ENCODE peak calls at places on chromosomes 4 and X, in seven cellular contexts. One of them, this sample, is unnamed.
A peak's percentile ranks its signal among the peaks of the same experiment; 100 is the strongest.

GRCh38 chr4:100823066-100823992 is 305.5 kb upstream of the EMCN start:
- DNase-seq in stimulated activated CD4-positive, alpha-beta T cell treated with anti-CD3 and anti-CD28 coated beads, Interleukin-4, amount 100 ng/mL, for 4 hours: no peak
- DNase-seq in activated naive CD4-positive, alpha-beta T cell treated with anti-CD3 and anti-CD28 coated beads, Interleukin-2, amount 10 ng/mL, durations not matched to agents 7 days and 5 days: no peak
- DNase-seq in cardiac fibroblast: peak; percentile 21
- DNase-seq in uterus: no peak
- DNase-seq in WTC11: no peak
- DNase-seq in transverse colon: no peak
- DNase-seq in this sample: peak; percentile 30

GRCh38 chr4:78020677-78021076 is 36.4 kb upstream of the FRAS1 start:
- DNase-seq in cardiac fibroblast: no peak
- DNase-seq in uterus: no peak
- DNase-seq in transverse colon: no peak
- DNase-seq in stimulated activated CD4-positive, alpha-beta T cell treated with anti-CD3 and anti-CD28 coated beads, Interleukin-4, amount 100 ng/mL, for 4 hours: no peak
- DNase-seq in activated naive CD4-positive, alpha-beta T cell treated with anti-CD3 and anti-CD28 coated beads, Interleukin-2, amount 10 ng/mL, durations not matched to agents 7 days and 5 days: no peak
- DNase-seq in WTC11: no peak
- DNase-seq in this sample: no peak

GRCh38 chr4:148043990-148044645 is 312.2 kb downstream of the ARHGAP10 start:
- DNase-seq in uterus: no peak
- DNase-seq in transverse colon: no peak
- DNase-seq in activated naive CD4-positive, alpha-beta T cell treated with anti-CD3 and anti-CD28 coated beads, Interleukin-2, amount 10 ng/mL, durations not matched to agents 7 days and 5 days: no peak
- DNase-seq in WTC11: no peak
- DNase-seq in stimulated activated CD4-positive, alpha-beta T cell treated with anti-CD3 and anti-CD28 coated beads, Interleukin-4, amount 100 ng/mL, for 4 hours: no peak
- DNase-seq in cardiac fibroblast: no peak
- DNase-seq in this sample: no peak

GRCh38 chr4:84218002-84218401 is 281.1 kb downstream of the NKX6-1 start:
- DNase-seq in WTC11: no peak
- DNase-seq in cardiac fibroblast: no peak
- DNase-seq in stimulated activated CD4-positive, alpha-beta T cell treated with anti-CD3 and anti-CD28 coated beads, Interleukin-4, amount 100 ng/mL, for 4 hours: no peak
- DNase-seq in transverse colon: no peak
- DNase-seq in uterus: no peak
- DNase-seq in activated naive CD4-positive, alpha-beta T cell treated with anti-CD3 and anti-CD28 coated beads, Interleukin-2, amount 10 ng/mL, durations not matched to agents 7 days and 5 days: no peak
- DNase-seq in this sample: no peak

GRCh38 chr4:4923208-4923607 is 63.7 kb downstream of the MSX1 start:
- DNase-seq in transverse colon: no peak
- DNase-seq in stimulated activated CD4-positive, alpha-beta T cell treated with anti-CD3 and anti-CD28 coated beads, Interleukin-4, amount 100 ng/mL, for 4 hours: no peak
- DNase-seq in WTC11: no peak
- DNase-seq in cardiac fibroblast: no peak
- DNase-seq in activated naive CD4-positive, alpha-beta T cell treated with anti-CD3 and anti-CD28 coated beads, Interleukin-2, amount 10 ng/mL, durations not matched to agents 7 days and 5 days: no peak
- DNase-seq in uterus: no peak
- DNase-seq in this sample: no peak

GRCh38 chr4:148056879-148057278 is 325.0 kb downstream of the ARHGAP10 start:
- DNase-seq in activated naive CD4-positive, alpha-beta T cell treated with anti-CD3 and anti-CD28 coated beads, Interleukin-2, amount 10 ng/mL, durations not matched to agents 7 days and 5 days: peak; percentile 77
- DNase-seq in cardiac fibroblast: peak; percentile 70
- DNase-seq in uterus: no peak
- DNase-seq in WTC11: peak; percentile 47
- DNase-seq in stimulated activated CD4-positive, alpha-beta T cell treated with anti-CD3 and anti-CD28 coated beads, Interleukin-4, amount 100 ng/mL, for 4 hours: peak; percentile 60
- DNase-seq in transverse colon: peak; percentile 62
- DNase-seq in this sample: peak; percentile 15

GRCh38 chr4:87078987-87079469 is 141.4 kb downstream of the KLHL8 start:
- DNase-seq in WTC11: no peak
- DNase-seq in uterus: peak; percentile 50
- DNase-seq in activated naive CD4-positive, alpha-beta T cell treated with anti-CD3 and anti-CD28 coated beads, Interleukin-2, amount 10 ng/mL, durations not matched to agents 7 days and 5 days: no peak
- DNase-seq in cardiac fibroblast: peak; percentile 89
- DNase-seq in stimulated activated CD4-positive, alpha-beta T cell treated with anti-CD3 and anti-CD28 coated beads, Interleukin-4, amount 100 ng/mL, for 4 hours: no peak
- DNase-seq in transverse colon: no peak
- DNase-seq in this sample: no peak

GRCh38 chr4:24666316-24666715 is 82.0 kb upstream of the DHX15 start:
- DNase-seq in cardiac fibroblast: no peak
- DNase-seq in activated naive CD4-positive, alpha-beta T cell treated with anti-CD3 and anti-CD28 coated beads, Interleukin-2, amount 10 ng/mL, durations not matched to agents 7 days and 5 days: no peak
- DNase-seq in uterus: no peak
- DNase-seq in stimulated activated CD4-positive, alpha-beta T cell treated with anti-CD3 and anti-CD28 coated beads, Interleukin-4, amount 100 ng/mL, for 4 hours: no peak
- DNase-seq in transverse colon: no peak
- DNase-seq in WTC11: no peak
- DNase-seq in this sample: no peak

GRCh38 chrX:134186362-134187121 is 50.4 kb upstream of the CCDC160 start:
- DNase-seq in stimulated activated CD4-positive, alpha-beta T cell treated with anti-CD3 and anti-CD28 coated beads, Interleukin-4, amount 100 ng/mL, for 4 hours: peak; percentile 66
- DNase-seq in cardiac fibroblast: no peak
- DNase-seq in uterus: no peak
- DNase-seq in WTC11: no peak
- DNase-seq in activated naive CD4-positive, alpha-beta T cell treated with anti-CD3 and anti-CD28 coated beads, Interleukin-2, amount 10 ng/mL, durations not matched to agents 7 days and 5 days: peak; percentile 79
- DNase-seq in transverse colon: peak; percentile 20
- DNase-seq in this sample: no peak

GRCh38 chr4:30875659-30876269 is 155.6 kb downstream of the PCDH7 start:
- DNase-seq in WTC11: no peak
- DNase-seq in stimulated activated CD4-positive, alpha-beta T cell treated with anti-CD3 and anti-CD28 coated beads, Interleukin-4, amount 100 ng/mL, for 4 hours: no peak
- DNase-seq in cardiac fibroblast: peak; percentile 22
- DNase-seq in transverse colon: no peak
- DNase-seq in uterus: no peak
- DNase-seq in activated naive CD4-positive, alpha-beta T cell treated with anti-CD3 and anti-CD28 coated beads, Interleukin-2, amount 10 ng/mL, durations not matched to agents 7 days and 5 days: no peak
- DNase-seq in this sample: no peak

GRCh38 chr4:8005033-8005808 is 65.6 kb upstream of the AFAP1 start:
- DNase-seq in uterus: no peak
- DNase-seq in activated naive CD4-positive, alpha-beta T cell treated with anti-CD3 and anti-CD28 coated beads, Interleukin-2, amount 10 ng/mL, durations not matched to agents 7 days and 5 days: no peak
- DNase-seq in cardiac fibroblast: no peak
- DNase-seq in stimulated activated CD4-positive, alpha-beta T cell treated with anti-CD3 and anti-CD28 coated beads, Interleukin-4, amount 100 ng/mL, for 4 hours: no peak
- DNase-seq in WTC11: no peak
- DNase-seq in transverse colon: no peak
- DNase-seq in this sample: no peak

GRCh38 chr4:154838694-154839093 is 57.6 kb downstream of the RBM46 start:
- DNase-seq in cardiac fibroblast: no peak
- DNase-seq in WTC11: no peak
- DNase-seq in uterus: no peak
- DNase-seq in transverse colon: no peak
- DNase-seq in stimulated activated CD4-positive, alpha-beta T cell treated with anti-CD3 and anti-CD28 coated beads, Interleukin-4, amount 100 ng/mL, for 4 hours: no peak
- DNase-seq in activated naive CD4-positive, alpha-beta T cell treated with anti-CD3 and anti-CD28 coated beads, Interleukin-2, amount 10 ng/mL, durations not matched to agents 7 days and 5 days: no peak
- DNase-seq in this sample: no peak

GRCh38 chrX:48511561-48511960 is 2.8 kb downstream of the PORCN start:
- DNase-seq in uterus: no peak
- DNase-seq in activated naive CD4-positive, alpha-beta T cell treated with anti-CD3 and anti-CD28 coated beads, Interleukin-2, amount 10 ng/mL, durations not matched to agents 7 days and 5 days: no peak
- DNase-seq in cardiac fibroblast: peak; percentile 22
- DNase-seq in stimulated activated CD4-positive, alpha-beta T cell treated with anti-CD3 and anti-CD28 coated beads, Interleukin-4, amount 100 ng/mL, for 4 hours: no peak
- DNase-seq in WTC11: peak; percentile 14
- DNase-seq in transverse colon: no peak
- DNase-seq in this sample: no peak

GRCh38 chr4:7343950-7344349 is 90.8 kb downstream of the PSAPL1 start:
- DNase-seq in uterus: no peak
- DNase-seq in cardiac fibroblast: no peak
- DNase-seq in transverse colon: no peak
- DNase-seq in WTC11: no peak
- DNase-seq in activated naive CD4-positive, alpha-beta T cell treated with anti-CD3 and anti-CD28 coated beads, Interleukin-2, amount 10 ng/mL, durations not matched to agents 7 days and 5 days: no peak
- DNase-seq in stimulated activated CD4-positive, alpha-beta T cell treated with anti-CD3 and anti-CD28 coated beads, Interleukin-4, amount 100 ng/mL, for 4 hours: no peak
- DNase-seq in this sample: no peak

GRCh38 chr4:183638436-183638835 is 20.5 kb downstream of the RWDD4 start:
- DNase-seq in uterus: no peak
- DNase-seq in WTC11: no peak
- DNase-seq in activated naive CD4-positive, alpha-beta T cell treated with anti-CD3 and anti-CD28 coated beads, Interleukin-2, amount 10 ng/mL, durations not matched to agents 7 days and 5 days: no peak
- DNase-seq in transverse colon: no peak
- DNase-seq in cardiac fibroblast: no peak
- DNase-seq in stimulated activated CD4-positive, alpha-beta T cell treated with anti-CD3 and anti-CD28 coated beads, Interleukin-4, amount 100 ng/mL, for 4 hours: no peak
- DNase-seq in this sample: no peak

GRCh38 chr4:103887191-103887590 is 167.4 kb upstream of the TACR3 start:
- DNase-seq in WTC11: no peak
- DNase-seq in cardiac fibroblast: no peak
- DNase-seq in stimulated activated CD4-positive, alpha-beta T cell treated with anti-CD3 and anti-CD28 coated beads, Interleukin-4, amount 100 ng/mL, for 4 hours: no peak
- DNase-seq in transverse colon: no peak
- DNase-seq in uterus: no peak
- DNase-seq in activated naive CD4-positive, alpha-beta T cell treated with anti-CD3 and anti-CD28 coated beads, Interleukin-2, amount 10 ng/mL, durations not matched to agents 7 days and 5 days: no peak
- DNase-seq in this sample: peak; percentile 55

GRCh38 chr4:140223056-140223810 is 69.2 kb upstream of the MAML3 start:
- DNase-seq in cardiac fibroblast: peak; percentile 68
- DNase-seq in activated naive CD4-positive, alpha-beta T cell treated with anti-CD3 and anti-CD28 coated beads, Interleukin-2, amount 10 ng/mL, durations not matched to agents 7 days and 5 days: no peak
- DNase-seq in stimulated activated CD4-positive, alpha-beta T cell treated with anti-CD3 and anti-CD28 coated beads, Interleukin-4, amount 100 ng/mL, for 4 hours: no peak
- DNase-seq in WTC11: no peak
- DNase-seq in transverse colon: no peak
- DNase-seq in uterus: no peak
- DNase-seq in this sample: no peak

GRCh38 chrX:6226053-6226645 is 2.5 kb downstream of the NLGN4X start:
- DNase-seq in cardiac fibroblast: no peak
- DNase-seq in activated naive CD4-positive, alpha-beta T cell treated with anti-CD3 and anti-CD28 coated beads, Interleukin-2, amount 10 ng/mL, durations not matched to agents 7 days and 5 days: no peak
- DNase-seq in stimulated activated CD4-positive, alpha-beta T cell treated with anti-CD3 and anti-CD28 coated beads, Interleukin-4, amount 100 ng/mL, for 4 hours: no peak
- DNase-seq in uterus: no peak
- DNase-seq in WTC11: peak; percentile 45
- DNase-seq in transverse colon: no peak
- DNase-seq in this sample: no peak

GRCh38 chrX:139725720-139726119 is 17.8 kb upstream of the MCF2 start:
- DNase-seq in transverse colon: no peak
- DNase-seq in activated naive CD4-positive, alpha-beta T cell treated with anti-CD3 and anti-CD28 coated beads, Interleukin-2, amount 10 ng/mL, durations not matched to agents 7 days and 5 days: no peak
- DNase-seq in stimulated activated CD4-positive, alpha-beta T cell treated with anti-CD3 and anti-CD28 coated beads, Interleukin-4, amount 100 ng/mL, for 4 hours: no peak
- DNase-seq in cardiac fibroblast: no peak
- DNase-seq in WTC11: no peak
- DNase-seq in uterus: no peak
- DNase-seq in this sample: no peak

GRCh38 chrX:17836830-17837229 is 24.3 kb downstream of the RAI2 start:
- DNase-seq in cardiac fibroblast: peak; percentile 45
- DNase-seq in transverse colon: no peak
- DNase-seq in activated naive CD4-positive, alpha-beta T cell treated with anti-CD3 and anti-CD28 coated beads, Interleukin-2, amount 10 ng/mL, durations not matched to agents 7 days and 5 days: no peak
- DNase-seq in uterus: no peak
- DNase-seq in stimulated activated CD4-positive, alpha-beta T cell treated with anti-CD3 and anti-CD28 coated beads, Interleukin-4, amount 100 ng/mL, for 4 hours: no peak
- DNase-seq in WTC11: no peak
- DNase-seq in this sample: no peak

GRCh38 chrX:120457766-120458180 is 11.3 kb downstream of the LAMP2 start:
- DNase-seq in cardiac fibroblast: peak; percentile 85
- DNase-seq in stimulated activated CD4-positive, alpha-beta T cell treated with anti-CD3 and anti-CD28 coated beads, Interleukin-4, amount 100 ng/mL, for 4 hours: no peak
- DNase-seq in transverse colon: no peak
- DNase-seq in uterus: no peak
- DNase-seq in WTC11: no peak
- DNase-seq in activated naive CD4-positive, alpha-beta T cell treated with anti-CD3 and anti-CD28 coated beads, Interleukin-2, amount 10 ng/mL, durations not matched to agents 7 days and 5 days: no peak
- DNase-seq in this sample: peak; percentile 61

GRCh38 chr4:71978192-71978845 is 53.5 kb upstream of the NPFFR2 start:
- DNase-seq in WTC11: no peak
- DNase-seq in activated naive CD4-positive, alpha-beta T cell treated with anti-CD3 and anti-CD28 coated beads, Interleukin-2, amount 10 ng/mL, durations not matched to agents 7 days and 5 days: no peak
- DNase-seq in cardiac fibroblast: peak; percentile 25
- DNase-seq in transverse colon: no peak
- DNase-seq in uterus: no peak
- DNase-seq in stimulated activated CD4-positive, alpha-beta T cell treated with anti-CD3 and anti-CD28 coated beads, Interleukin-4, amount 100 ng/mL, for 4 hours: no peak
- DNase-seq in this sample: no peak

GRCh38 chrX:129939986-129940385 is 34.0 kb downstream of the UTP14A start:
- DNase-seq in stimulated activated CD4-positive, alpha-beta T cell treated with anti-CD3 and anti-CD28 coated beads, Interleukin-4, amount 100 ng/mL, for 4 hours: no peak
- DNase-seq in activated naive CD4-positive, alpha-beta T cell treated with anti-CD3 and anti-CD28 coated beads, Interleukin-2, amount 10 ng/mL, durations not matched to agents 7 days and 5 days: no peak
- DNase-seq in uterus: no peak
- DNase-seq in transverse colon: no peak
- DNase-seq in cardiac fibroblast: no peak
- DNase-seq in WTC11: no peak
- DNase-seq in this sample: no peak

GRCh38 chrX:45668686-45669443 is 468.2 kb upstream of the DIPK2B start:
- DNase-seq in uterus: no peak
- DNase-seq in cardiac fibroblast: peak; percentile 94
- DNase-seq in WTC11: no peak
- DNase-seq in activated naive CD4-positive, alpha-beta T cell treated with anti-CD3 and anti-CD28 coated beads, Interleukin-2, amount 10 ng/mL, durations not matched to agents 7 days and 5 days: no peak
- DNase-seq in transverse colon: no peak
- DNase-seq in stimulated activated CD4-positive, alpha-beta T cell treated with anti-CD3 and anti-CD28 coated beads, Interleukin-4, amount 100 ng/mL, for 4 hours: no peak
- DNase-seq in this sample: peak; percentile 86

GRCh38 chr4:75555294-75556164 is at the start of gene ODAPH:
- DNase-seq in cardiac fibroblast: peak; percentile 40
- DNase-seq in WTC11: no peak
- DNase-seq in uterus: no peak
- DNase-seq in activated naive CD4-positive, alpha-beta T cell treated with anti-CD3 and anti-CD28 coated beads, Interleukin-2, amount 10 ng/mL, durations not matched to agents 7 days and 5 days: no peak
- DNase-seq in stimulated activated CD4-positive, alpha-beta T cell treated with anti-CD3 and anti-CD28 coated beads, Interleukin-4, amount 100 ng/mL, for 4 hours: no peak
- DNase-seq in transverse colon: peak; percentile 38
- DNase-seq in this sample: peak; percentile 55

GRCh38 chr4:17117746-17118145 is 219.3 kb upstream of the LDB2 start:
- DNase-seq in transverse colon: no peak
- DNase-seq in uterus: no peak
- DNase-seq in WTC11: no peak
- DNase-seq in stimulated activated CD4-positive, alpha-beta T cell treated with anti-CD3 and anti-CD28 coated beads, Interleukin-4, amount 100 ng/mL, for 4 hours: no peak
- DNase-seq in activated naive CD4-positive, alpha-beta T cell treated with anti-CD3 and anti-CD28 coated beads, Interleukin-2, amount 10 ng/mL, durations not matched to agents 7 days and 5 days: no peak
- DNase-seq in cardiac fibroblast: no peak
- DNase-seq in this sample: no peak

GRCh38 chrX:41447897-41448296 is 754 bp downstream of the NYX start:
- DNase-seq in activated naive CD4-positive, alpha-beta T cell treated with anti-CD3 and anti-CD28 coated beads, Interleukin-2, amount 10 ng/mL, durations not matched to agents 7 days and 5 days: no peak
- DNase-seq in stimulated activated CD4-positive, alpha-beta T cell treated with anti-CD3 and anti-CD28 coated beads, Interleukin-4, amount 100 ng/mL, for 4 hours: no peak
- DNase-seq in uterus: no peak
- DNase-seq in WTC11: no peak
- DNase-seq in transverse colon: no peak
- DNase-seq in cardiac fibroblast: no peak
- DNase-seq in this sample: no peak

GRCh38 chr4:70838400-70838971 is 1.2 kb downstream of the GRSF1 start:
- DNase-seq in uterus: no peak
- DNase-seq in transverse colon: no peak
- DNase-seq in WTC11: no peak
- DNase-seq in stimulated activated CD4-positive, alpha-beta T cell treated with anti-CD3 and anti-CD28 coated beads, Interleukin-4, amount 100 ng/mL, for 4 hours: no peak
- DNase-seq in cardiac fibroblast: peak; percentile 19
- DNase-seq in activated naive CD4-positive, alpha-beta T cell treated with anti-CD3 and anti-CD28 coated beads, Interleukin-2, amount 10 ng/mL, durations not matched to agents 7 days and 5 days: no peak
- DNase-seq in this sample: no peak